ENCODE peak calls at places on chromosomes 13 and 19, in four cellular contexts. L is cardiac muscle cell, O is IMR-90, I is glomerular endothelial cell. R is an unnamed sample.

GRCh38 chr19:13764821-13765394 is 586 bp downstream of the MRI1 start:
- DNase-seq in I (no peak), L (peak), O (no peak), R (peak)

GRCh38 chr13:26327905-26328304 is 74.0 kb downstream of the CDK8 start:
- DNase-seq in L (no peak), O (no peak), I (no peak), R (no peak)

GRCh38 chr19:49217382-49217781 is 59.8 kb downstream of the TRPM4 start:
- DNase-seq in L (peak), I (no peak), O (peak), R (no peak)

GRCh38 chr19:38386968-38387549 is 775 bp downstream of the GGN start:
- DNase-seq in L (peak), I (no peak), O (no peak), R (no peak)

GRCh38 chr19:7779631-7780486 is 16.8 kb downstream of the CLEC4M start:
- DNase-seq in L (no peak), I (no peak), O (no peak), R (no peak)

GRCh38 chr19:3338541-3339181 is 27.7 kb upstream of the NFIC start:
- DNase-seq in O (no peak), L (no peak), I (no peak), R (no peak)

GRCh38 chr13:39510296-39510695 is 92.7 kb downstream of the LHFPL6 start:
- DNase-seq in I (no peak), L (no peak), O (no peak), R (no peak)

GRCh38 chr13:48154671-48155070 is 59.8 kb upstream of the MED4 start:
- DNase-seq in O (no peak), I (no peak), L (no peak), R (no peak)

GRCh38 chr19:4304509-4305252 is at the start of gene FSD1:
- DNase-seq in L (peak), O (peak), I (no peak), R (peak)

GRCh38 chr13:73473016-73473415 is 414.2 kb downstream of the KLF5 start:
- DNase-seq in O (no peak), I (no peak), L (no peak), R (no peak)

GRCh38 chr13:50387124-50387581 is 371.9 kb downstream of the KCNRG start:
- DNase-seq in O (peak), L (peak), I (no peak), R (no peak)

GRCh38 chr19:45667620-45668341 is at the start of gene GIPR:
- DNase-seq in O (peak), I (no peak), L (peak), R (peak)

GRCh38 chr13:66469745-66470144 is 760.4 kb downstream of the PCDH9 start:
- DNase-seq in L (no peak), I (no peak), O (no peak), R (no peak)

GRCh38 chr19:4130635-4131438 is 6.9 kb upstream of the MAP2K2 start:
- DNase-seq in I (no peak), O (peak), L (no peak), R (no peak)

GRCh38 chr13:30576528-30576927 is 41.2 kb upstream of the USPL1 start:
- DNase-seq in I (no peak), L (peak), O (peak), R (no peak)

GRCh38 chr13:113390874-113391497 is 27.1 kb upstream of the GRTP1 start:
- DNase-seq in O (no peak), L (no peak), I (no peak), R (no peak)

GRCh38 chr13:24671367-24672117 is 8.7 kb upstream of the ATP12A start:
- DNase-seq in I (no peak), L (peak), O (peak), R (peak)

GRCh38 chr13:29568731-29569130 is 26.8 kb downstream of the SLC7A1 start:
- DNase-seq in I (no peak), L (no peak), O (no peak), R (no peak)

GRCh38 chr13:44470623-44471562 is 97.3 kb downstream of the SERP2 start:
- DNase-seq in O (peak), I (peak), L (peak), R (no peak)

GRCh38 chr19:30076101-30076551 is 134.1 kb downstream of the URI1 start:
- DNase-seq in O (no peak), L (no peak), I (no peak), R (no peak)

GRCh38 chr19:6267552-6268381 is 12.0 kb downstream of the MLLT1 start:
- DNase-seq in L (no peak), O (peak), I (no peak), R (no peak)

GRCh38 chr19:42216653-42217521 is 590 bp downstream of the DEDD2 start:
- DNase-seq in I (no peak), O (peak), L (peak), R (peak)

GRCh38 chr19:35106291-35106583 is 9.4 kb upstream of the FXYD3 start:
- DNase-seq in O (no peak), I (no peak), L (no peak), R (no peak)

GRCh38 chr13:39900106-39900750 is 244.8 kb downstream of the COG6 start:
- DNase-seq in I (peak), O (peak), L (no peak), R (no peak)

GRCh38 chr13:80342541-80343371 is 1.8 kb upstream of the SPRY2 start:
- DNase-seq in L (peak), O (peak), I (no peak), R (peak)

R was measured in neural crest cell.